ENCODE peak calls at places on chromosomes 3 and 15, in five cellular contexts. O is A549, K is IMR-90, A is HepG2, T is H1. B is an unnamed sample.

GRCh38 chr15:78450285-78450858 is 12.4 kb downstream of the IREB2 start:
- DNase-seq in O (no peak), K (no peak), A (no peak), T (no peak), B (no peak)

GRCh38 chr3:39267631-39268553 is 11.9 kb downstream of the CX3CR1 start:
- DNase-seq in O (no peak), K (no peak), A (no peak), T (no peak), B (no peak)

GRCh38 chr15:25790003-25790660 is 73.0 kb downstream of the ATP10A start:
- DNase-seq in O (no peak), K (peak; percentile 90), A (no peak), T (no peak), B (no peak)

GRCh38 chr3:8635625-8636024 is 9.0 kb downstream of the SSUH2 start:
- DNase-seq in O (no peak), K (no peak), A (no peak), T (no peak), B (no peak)

GRCh38 chr3:46312996-46313395 is 40.9 kb upstream of the CCR2 start:
- DNase-seq in O (no peak), K (no peak), A (no peak), T (no peak), B (no peak)

GRCh38 chr3:37521403-37521802 is 340.3 kb upstream of the CTDSPL start:
- DNase-seq in O (no peak), K (no peak), A (no peak), T (no peak), B (no peak)

GRCh38 chr3:146547235-146547835 is 2.9 kb upstream of the PLSCR1 start:
- DNase-seq in O (no peak), K (no peak), A (no peak), T (no peak), B (no peak)

GRCh38 chr15:80925597-80926059 is 64.0 kb downstream of the MESD start:
- DNase-seq in O (no peak), K (no peak), A (no peak), T (no peak), B (no peak)

GRCh38 chr3:40930131-40930538 is 269.2 kb upstream of the CTNNB1 start:
- DNase-seq in O (no peak), K (no peak), A (peak; percentile 64), T (no peak), B (no peak)

GRCh38 chr15:62104846-62105245 is 38.1 kb downstream of the C2CD4A start:
- DNase-seq in O (no peak), K (no peak), A (no peak), T (no peak), B (no peak)

GRCh38 chr15:64430000-64430735 is 30.2 kb upstream of the ZNF609 start:
- DNase-seq in O (no peak), K (peak; percentile 93), A (no peak), T (peak; percentile 69), B (peak; percentile 22)
- TF ChIP-seq MAFK in O (no peak), K (no peak), A (no peak), T (no peak), B (no peak)

GRCh38 chr3:170128259-170128976 is 53.1 kb downstream of the PHC3 start:
- DNase-seq in O (no peak), K (no peak), A (no peak), T (no peak), B (no peak)
- TF ChIP-seq MAFK in O (no peak), K (no peak), A (peak; percentile 41), T (no peak), B (no peak)

GRCh38 chr15:27254016-27254415 is 283.0 kb downstream of the GABRG3 start:
- DNase-seq in O (no peak), K (no peak), A (no peak), T (no peak), B (no peak)

GRCh38 chr15:27249723-27250160 is 278.8 kb downstream of the GABRG3 start:
- DNase-seq in O (no peak), K (no peak), A (no peak), T (no peak), B (no peak)

GRCh38 chr15:27248251-27248650 is 277.3 kb downstream of the GABRG3 start:
- DNase-seq in O (no peak), K (no peak), A (no peak), T (no peak), B (no peak)

GRCh38 chr15:27249046-27249722 is 278.2 kb downstream of the GABRG3 start:
- DNase-seq in O (no peak), K (no peak), A (no peak), T (no peak), B (no peak)

GRCh38 chr15:27250223-27250622 is 279.2 kb downstream of the GABRG3 start:
- DNase-seq in O (peak; percentile 12), K (no peak), A (no peak), T (no peak), B (peak; percentile 22)
- TF ChIP-seq MAFK in O (no peak), K (no peak), A (no peak), T (no peak), B (no peak)

GRCh38 chr3:15315003-15315402 is 17.4 kb downstream of the SH3BP5 start:
- DNase-seq in O (no peak), K (no peak), A (no peak), T (no peak), B (no peak)
- TF ChIP-seq MAFK in O (no peak), K (no peak), A (no peak), T (no peak), B (no peak)

GRCh38 chr3:12566976-12567375 is 10.1 kb downstream of the MKRN2 start:
- DNase-seq in O (no peak), K (no peak), A (no peak), T (no peak), B (no peak)
- TF ChIP-seq MAFK in O (no peak), K (no peak), A (no peak), T (no peak), B (no peak)

GRCh38 chr3:194483850-194484249 is 3.0 kb downstream of the ATP13A3 start:
- DNase-seq in O (no peak), K (no peak), A (no peak), T (no peak), B (no peak)

GRCh38 chr3:194484614-194485013 is 2.2 kb downstream of the ATP13A3 start:
- DNase-seq in O (no peak), K (no peak), A (no peak), T (no peak), B (no peak)

GRCh38 chr3:194482196-194482593 is 4.6 kb downstream of the ATP13A3 start:
- DNase-seq in O (no peak), K (no peak), A (no peak), T (no peak), B (no peak)

GRCh38 chr3:194481103-194481502 is 5.7 kb downstream of the ATP13A3 start:
- DNase-seq in O (no peak), K (peak; percentile 86), A (no peak), T (no peak), B (no peak)

GRCh38 chr3:194481525-194482195 is 5.1 kb downstream of the ATP13A3 start:
- DNase-seq in O (no peak), K (no peak), A (peak; percentile 40), T (no peak), B (no peak)
- TF ChIP-seq MAFK in O (peak; percentile 85), K (peak; percentile 64), A (peak; percentile 70), T (no peak), B (no peak)

DNA sequence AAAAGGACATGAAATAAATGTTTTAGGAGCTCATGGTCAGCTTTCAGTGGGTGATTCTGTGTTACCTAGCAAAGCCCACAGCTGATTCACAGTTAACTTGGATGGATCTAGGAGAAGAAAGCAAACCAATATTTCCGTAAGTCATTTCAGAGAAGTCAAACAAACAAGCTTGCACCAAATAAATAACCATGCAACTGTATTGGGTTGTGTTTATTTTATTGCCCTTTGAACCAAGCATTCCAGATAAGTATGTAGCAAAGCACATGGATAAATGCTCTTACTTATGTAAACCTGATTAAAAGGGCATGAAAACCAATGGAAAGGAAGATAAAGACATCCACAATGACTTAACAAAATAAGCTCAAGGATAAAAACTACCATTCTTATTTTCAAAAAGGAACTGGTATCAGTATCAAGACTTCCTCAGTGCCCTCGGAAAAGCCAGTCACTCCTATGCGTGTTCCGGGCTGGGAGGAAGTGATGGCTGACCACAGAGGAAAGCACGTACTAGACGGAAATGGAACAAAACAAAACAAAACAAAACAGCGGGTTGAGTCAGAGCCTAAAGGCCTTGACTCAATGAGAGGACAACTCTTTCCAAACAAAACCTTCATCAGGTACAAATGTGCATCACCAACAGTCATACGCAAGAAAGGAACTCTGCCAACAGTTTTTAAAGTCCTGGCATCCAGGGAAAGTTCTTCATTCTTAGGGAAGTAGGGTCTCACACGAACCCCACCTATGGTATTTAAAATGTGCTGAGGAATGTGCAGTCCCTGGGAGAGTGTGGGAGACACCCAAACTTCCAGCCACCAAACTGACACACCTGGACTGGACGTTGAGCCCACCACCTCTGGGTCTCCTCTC is 103.3 kb downstream of the SNRK start:
- DNase-seq in O (no peak), K (peak; percentile 88), A (peak; percentile 30), T (no peak), B (peak; percentile 45)
- TF ChIP-seq MAFK in O (no peak), K (no peak), A (no peak), T (no peak), B (peak; percentile 53)

GRCh38 chr3:194351952-194352536 is 916 bp upstream of the CPN2 start:
- DNase-seq in O (no peak), K (no peak), A (no peak), T (no peak), B (no peak)
- TF ChIP-seq MAFK in O (no peak), K (no peak), A (no peak), T (no peak), B (no peak)

GRCh38 chr3:171169866-171170265 is 143.3 kb upstream of the SLC2A2 start:
- DNase-seq in O (no peak), K (no peak), A (no peak), T (no peak), B (no peak)

GRCh38 chr3:171169443-171169842 is 142.9 kb upstream of the SLC2A2 start:
- DNase-seq in O (no peak), K (no peak), A (no peak), T (no peak), B (no peak)

GRCh38 chr3:171165986-171166385 is 139.5 kb upstream of the SLC2A2 start:
- DNase-seq in O (no peak), K (no peak), A (no peak), T (no peak), B (no peak)

GRCh38 chr3:171168551-171168950 is 142.0 kb upstream of the SLC2A2 start:
- DNase-seq in O (no peak), K (no peak), A (no peak), T (no peak), B (no peak)

DNA sequence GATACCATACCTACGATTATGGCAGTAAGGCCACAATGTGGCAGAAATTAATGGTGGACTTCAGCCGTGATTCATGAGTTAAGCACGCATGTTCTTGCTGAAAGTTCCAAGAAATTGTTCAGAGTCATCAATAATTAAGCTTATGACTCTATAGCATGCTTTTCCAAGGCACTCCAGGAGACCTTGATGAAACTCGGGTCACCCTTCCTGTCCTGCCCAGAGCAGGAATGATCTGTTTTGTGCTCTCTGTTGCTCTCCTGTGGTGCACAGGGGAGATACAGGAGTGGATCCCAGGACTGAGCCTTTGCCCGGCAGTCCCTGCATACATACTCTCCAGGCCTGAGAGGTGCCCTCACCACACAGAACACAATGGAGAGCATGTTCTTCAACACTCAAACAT is 141.6 kb upstream of the SLC2A2 start:
- DNase-seq in O (peak; percentile 67), K (peak; percentile 22), A (peak; percentile 76), T (no peak), B (no peak)
- TF ChIP-seq MAFK in O (peak; percentile 76), K (no peak), A (peak; percentile 32), T (no peak), B (no peak)

GRCh38 chr15:36484038-36484778 is 95.2 kb upstream of the CDIN1 start:
- DNase-seq in O (no peak), K (peak; percentile 87), A (no peak), T (no peak), B (no peak)
- TF ChIP-seq MAFK in O (no peak), K (no peak), A (no peak), T (no peak), B (no peak)